ENCODE peak calls at places on chromosomes 7 and 10, in six cellular contexts. One of them, this sample, is unnamed.

GRCh38 chr7:127189074-127189473 is 63.7 kb downstream of the GRM8 start:
- ATAC-seq in left lung: no peak
- ATAC-seq in right cardiac atrium: no peak
- ATAC-seq in lung: no peak
- ATAC-seq in psoas muscle: no peak
- ATAC-seq in right lobe of liver: no peak
- ATAC-seq in this sample: no peak

GRCh38 chr10:34771106-34771505 is 44.0 kb downstream of the PARD3 start:
- ATAC-seq in right cardiac atrium: no peak
- ATAC-seq in left lung: no peak
- ATAC-seq in right lobe of liver: no peak
- ATAC-seq in lung: no peak
- ATAC-seq in psoas muscle: no peak
- ATAC-seq in this sample: no peak

GRCh38 chr7:158524749-158525635 is 62.6 kb downstream of the PTPRN2 start:
- ATAC-seq in right lobe of liver: no peak
- ATAC-seq in left lung: no peak
- ATAC-seq in lung: no peak
- ATAC-seq in psoas muscle: no peak
- ATAC-seq in right cardiac atrium: no peak
- ATAC-seq in this sample: no peak

GRCh38 chr10:114477285-114477684 is 73.0 kb upstream of the AFAP1L2 start:
- ATAC-seq in right cardiac atrium: peak
- ATAC-seq in lung: no peak
- ATAC-seq in left lung: no peak
- ATAC-seq in psoas muscle: peak
- ATAC-seq in right lobe of liver: no peak
- ATAC-seq in this sample: peak

GRCh38 chr10:75468612-75469011 is 37.2 kb downstream of the LRMDA start:
- ATAC-seq in right cardiac atrium: peak
- ATAC-seq in lung: no peak
- ATAC-seq in psoas muscle: peak
- ATAC-seq in right lobe of liver: no peak
- ATAC-seq in left lung: peak
- ATAC-seq in this sample: no peak

GRCh38 chr10:14608381-14609001 is 166.2 kb downstream of the FAM107B start:
- ATAC-seq in lung: no peak
- ATAC-seq in right cardiac atrium: no peak
- ATAC-seq in psoas muscle: no peak
- ATAC-seq in left lung: no peak
- ATAC-seq in right lobe of liver: peak
- ATAC-seq in this sample: no peak

GRCh38 chr10:6216916-6217315 is 14.2 kb downstream of the PFKFB3 start:
- ATAC-seq in right cardiac atrium: no peak
- ATAC-seq in psoas muscle: no peak
- ATAC-seq in lung: no peak
- ATAC-seq in right lobe of liver: no peak
- ATAC-seq in left lung: no peak
- ATAC-seq in this sample: no peak

GRCh38 chr10:63171255-63171654 is 38.1 kb downstream of the NRBF2 start:
- ATAC-seq in lung: no peak
- ATAC-seq in left lung: no peak
- ATAC-seq in right lobe of liver: no peak
- ATAC-seq in right cardiac atrium: peak
- ATAC-seq in psoas muscle: no peak
- ATAC-seq in this sample: no peak

GRCh38 chr7:47534322-47535032 is 47.4 kb downstream of the TNS3 start:
- ATAC-seq in right lobe of liver: no peak
- ATAC-seq in left lung: no peak
- ATAC-seq in lung: no peak
- ATAC-seq in psoas muscle: no peak
- ATAC-seq in right cardiac atrium: no peak
- ATAC-seq in this sample: no peak

GRCh38 chr7:129926618-129927017 is 26.1 kb downstream of the UBE2H start:
- ATAC-seq in left lung: no peak
- ATAC-seq in right cardiac atrium: no peak
- ATAC-seq in right lobe of liver: no peak
- ATAC-seq in psoas muscle: no peak
- ATAC-seq in lung: no peak
- ATAC-seq in this sample: no peak

GRCh38 chr10:25867321-25867720 is 66.7 kb upstream of the MYO3A start:
- ATAC-seq in lung: no peak
- ATAC-seq in right lobe of liver: no peak
- ATAC-seq in psoas muscle: no peak
- ATAC-seq in left lung: no peak
- ATAC-seq in right cardiac atrium: no peak
- ATAC-seq in this sample: no peak

GRCh38 chr10:129868470-129869035 is 95.5 kb downstream of the EBF3 start:
- ATAC-seq in psoas muscle: no peak
- ATAC-seq in lung: no peak
- ATAC-seq in right cardiac atrium: no peak
- ATAC-seq in right lobe of liver: no peak
- ATAC-seq in left lung: no peak
- ATAC-seq in this sample: no peak

DNA sequence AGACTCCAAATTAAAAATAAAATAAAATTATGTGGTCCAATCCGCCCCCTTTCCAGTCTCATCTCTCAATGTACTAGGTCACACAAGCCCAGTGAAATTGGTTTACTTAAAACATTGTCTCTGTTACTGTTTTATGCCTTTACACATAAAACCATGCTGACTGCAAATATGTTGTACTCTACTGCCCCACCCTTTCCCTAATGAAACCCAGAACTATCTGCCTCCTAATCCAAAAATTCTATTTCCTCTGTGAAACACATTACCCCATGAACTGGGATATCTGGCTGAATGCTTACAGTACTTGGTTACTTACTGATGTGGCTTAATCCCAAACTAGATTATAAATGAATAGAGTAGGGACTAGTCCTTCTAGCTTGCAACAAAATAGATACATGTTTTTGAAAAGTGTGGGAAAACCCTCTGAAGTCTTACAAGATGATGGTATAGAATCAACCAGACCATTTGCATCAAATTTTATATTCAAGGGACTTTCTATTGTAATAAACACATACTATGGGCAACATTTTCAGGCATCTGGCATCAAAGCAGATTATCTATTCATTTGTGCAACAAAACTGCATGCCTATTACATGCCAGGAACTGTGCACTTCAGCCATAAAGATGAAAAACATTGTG is 10.0 kb upstream of the KMT2E start:
- ATAC-seq in lung: no peak
- ATAC-seq in right lobe of liver: peak
- ATAC-seq in psoas muscle: no peak
- ATAC-seq in right cardiac atrium: peak
- ATAC-seq in left lung: peak
- ATAC-seq in this sample: peak
- H3K27ac ChIP-seq in lung: no peak
- H3K27ac ChIP-seq in right lobe of liver: no peak
- H3K27ac ChIP-seq in psoas muscle: peak
- H3K27ac ChIP-seq in right cardiac atrium: no peak
- H3K27ac ChIP-seq in left lung: peak
- H3K27ac ChIP-seq in this sample: peak

GRCh38 chr10:44933451-44933850 is 22.3 kb downstream of the TMEM72 start:
- ATAC-seq in right lobe of liver: no peak
- ATAC-seq in lung: no peak
- ATAC-seq in psoas muscle: no peak
- ATAC-seq in left lung: no peak
- ATAC-seq in right cardiac atrium: no peak
- ATAC-seq in this sample: no peak
- H3K27ac ChIP-seq in right lobe of liver: no peak
- H3K27ac ChIP-seq in lung: no peak
- H3K27ac ChIP-seq in psoas muscle: no peak
- H3K27ac ChIP-seq in left lung: no peak
- H3K27ac ChIP-seq in right cardiac atrium: no peak
- H3K27ac ChIP-seq in this sample: peak

DNA sequence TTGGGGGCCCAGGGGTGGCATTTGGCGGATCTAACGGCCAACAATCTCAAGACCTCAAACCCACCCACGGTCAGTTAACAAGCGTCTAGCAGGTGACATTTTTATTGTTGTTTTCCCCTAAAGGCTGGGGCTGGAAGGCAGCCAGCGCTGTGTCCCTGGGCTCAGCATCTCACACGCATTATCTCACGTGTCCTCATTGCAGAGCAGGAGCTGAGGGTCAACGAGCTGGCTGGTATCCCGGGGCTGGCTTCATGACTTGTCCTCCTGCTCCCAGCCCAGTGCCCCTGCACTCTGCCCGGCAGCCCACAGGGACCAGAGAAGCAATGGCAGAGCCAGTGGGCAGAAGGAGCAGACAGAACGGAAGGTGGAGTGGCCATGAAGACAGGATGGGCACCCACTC is 54.4 kb upstream of the TMEM273 start:
- ATAC-seq in left lung: no peak
- ATAC-seq in psoas muscle: no peak
- ATAC-seq in right lobe of liver: peak
- ATAC-seq in right cardiac atrium: peak
- ATAC-seq in lung: no peak
- ATAC-seq in this sample: no peak
- H3K27ac ChIP-seq in left lung: no peak
- H3K27ac ChIP-seq in psoas muscle: no peak
- H3K27ac ChIP-seq in right lobe of liver: no peak
- H3K27ac ChIP-seq in right cardiac atrium: no peak
- H3K27ac ChIP-seq in lung: no peak
- H3K27ac ChIP-seq in this sample: no peak

DNA sequence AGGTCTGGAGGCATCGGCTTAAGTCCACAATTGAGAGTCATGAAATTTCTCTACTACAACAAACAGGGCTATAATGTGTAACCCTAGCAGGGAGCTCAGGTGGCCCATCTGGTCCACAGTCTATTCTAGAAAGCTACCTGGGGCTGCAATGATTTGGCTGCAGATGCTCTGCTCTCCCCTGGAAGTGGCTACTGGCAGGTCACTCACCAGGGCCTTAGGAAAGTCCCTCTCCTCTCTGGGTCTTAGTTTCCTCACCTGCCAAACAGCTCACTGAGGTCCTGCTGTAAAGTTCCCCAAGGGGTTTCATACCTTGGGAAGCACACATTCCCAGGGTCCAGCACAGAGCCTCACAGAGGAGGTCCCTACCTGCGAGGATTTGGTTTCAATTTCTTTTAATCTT is 2.5 kb downstream of the IGFBP3 start:
- ATAC-seq in lung: no peak
- ATAC-seq in psoas muscle: no peak
- ATAC-seq in right lobe of liver: no peak
- ATAC-seq in right cardiac atrium: no peak
- ATAC-seq in left lung: no peak
- ATAC-seq in this sample: no peak
- H3K27ac ChIP-seq in lung: no peak
- H3K27ac ChIP-seq in psoas muscle: no peak
- H3K27ac ChIP-seq in right lobe of liver: no peak
- H3K27ac ChIP-seq in right cardiac atrium: no peak
- H3K27ac ChIP-seq in left lung: no peak
- H3K27ac ChIP-seq in this sample: no peak